ENCODE peak calls at places on chromosomes 11 and 22, in seven cellular contexts. B is caudate nucleus; C is HS-5; U is activated CD4-positive, CD25-positive, alpha-beta regulatory T cell; V is IMR-90; M is CD8-positive, alpha-beta T cell; D is endothelial cell. E is an unnamed sample.

GRCh38 chr22:28956506-28956905 is 73.1 kb downstream of the ZNRF3 start:
- DNase-seq in B (no peak), D (no peak), M (no peak), C (no peak), V (no peak), U (no peak), E (no peak)

GRCh38 chr11:125626381-125626950 is 1.5 kb downstream of the CHEK1 start:
- DNase-seq in M (peak; percentile 2), D (no peak), B (peak; percentile 38), V (peak; percentile 16), C (no peak), U (no peak), E (no peak)

GRCh38 chr11:126140932-126141291 is 70.5 kb downstream of the RPUSD4 start:
- DNase-seq in U (no peak), V (peak; percentile 70), C (no peak), M (no peak), D (no peak), B (no peak), E (no peak)

GRCh38 chr11:44229003-44229570 is 80.9 kb downstream of the ALX4 start:
- DNase-seq in C (no peak), V (no peak), U (no peak), D (no peak), M (no peak), B (no peak), E (no peak)

GRCh38 chr11:68206211-68206610 is 6.9 kb downstream of the KMT5B start:
- DNase-seq in B (no peak), U (no peak), V (peak; percentile 69), C (no peak), M (no peak), D (peak; percentile 17), E (no peak)

GRCh38 chr11:17102447-17102846 is 25.0 kb upstream of the RPS13 start:
- DNase-seq in C (no peak), M (no peak), B (no peak), D (no peak), U (no peak), V (no peak), E (no peak)

GRCh38 chr11:59336176-59336575 is 22.5 kb upstream of the OR5AN1 start:
- DNase-seq in B (no peak), C (no peak), U (no peak), M (no peak), D (no peak), V (no peak), E (no peak)

GRCh38 chr11:77191823-77192495 is 63.9 kb downstream of the MYO7A start:
- DNase-seq in M (peak; percentile 26), U (no peak), C (no peak), B (peak; percentile 4), V (peak; percentile 20), D (peak; percentile 86), E (no peak)

GRCh38 chr11:130876100-130876499 is 40.2 kb downstream of the SNX19 start:
- DNase-seq in C (no peak), V (no peak), D (no peak), U (no peak), M (no peak), B (no peak), E (no peak)

GRCh38 chr22:50417544-50417943 is 57.3 kb downstream of the SBF1 start:
- DNase-seq in U (no peak), C (peak; percentile 9), B (no peak), M (no peak), D (no peak), V (peak; percentile 15), E (no peak)

GRCh38 chr11:36375348-36376314 is 79.5 kb downstream of the PRR5L start:
- DNase-seq in D (no peak), M (no peak), C (no peak), B (no peak), V (no peak), U (no peak), E (no peak)

GRCh38 chr11:45646275-45646970 is 19.0 kb downstream of the CHST1 start:
- DNase-seq in U (no peak), B (no peak), D (no peak), C (no peak), V (peak; percentile 22), M (no peak), E (no peak)

GRCh38 chr11:58727415-58727797 is 4.3 kb downstream of the GLYAT start:
- DNase-seq in U (no peak), M (no peak), V (no peak), B (no peak), D (no peak), C (no peak), E (no peak)

GRCh38 chr22:49429066-49429465 is 398.6 kb downstream of the BRD1 start:
- DNase-seq in M (no peak), D (no peak), C (no peak), B (no peak), V (no peak), U (no peak), E (no peak)

GRCh38 chr22:22973336-22973735 is 85.7 kb downstream of the IGLL5 start:
- DNase-seq in U (no peak), V (no peak), M (no peak), D (no peak), C (no peak), B (no peak), E (no peak)

GRCh38 chr11:58788355-58789023 is 56.0 kb downstream of the GLYATL2 start:
- DNase-seq in M (peak; percentile 14), V (peak; percentile 61), B (peak; percentile 2), C (peak; percentile 40), U (no peak), D (peak; percentile 41), E (no peak)